ENCODE peak calls at places on chromosome 15, in six cellular contexts. H is body of pancreas, N is hepatocyte, O is A549, G is RWPE1, C is WTC11. M is an unnamed sample.
A peak's percentile ranks its signal among the peaks of the same experiment; 100 is the strongest.

GRCh38 chr15:73873889-73874511 is 636 bp downstream of the TBC1D21 start:
- DNase-seq in G (peak; percentile 60), O (peak; percentile 19), C (no peak), N (peak; percentile 73), H (peak; percentile 37), M (peak; percentile 41)

GRCh38 chr15:73264881-73265280 is 103.9 kb downstream of the HCN4 start:
- DNase-seq in G (no peak), H (no peak), N (no peak), O (no peak), C (no peak), M (no peak)

GRCh38 chr15:93288718-93289117 is 199.7 kb upstream of the RGMA start:
- DNase-seq in N (no peak), O (no peak), G (no peak), H (no peak), C (no peak), M (no peak)

GRCh38 chr15:59138243-59138642 is 33.3 kb downstream of the CCNB2 start:
- DNase-seq in G (no peak), O (peak; percentile 83), H (peak; percentile 38), C (peak; percentile 83), N (peak; percentile 48), M (peak; percentile 84)

GRCh38 chr15:63764124-63764827 is 69.5 kb downstream of the HERC1 start:
- DNase-seq in H (no peak), O (no peak), C (no peak), N (no peak), G (no peak), M (no peak)

GRCh38 chr15:64209680-64210334 is 47.0 kb upstream of the PPIB start:
- DNase-seq in G (peak; percentile 30), H (no peak), N (peak; percentile 28), O (peak; percentile 33), C (no peak), M (peak; percentile 13)

GRCh38 chr15:92953569-92953968 is 53.4 kb downstream of the CHD2 start:
- DNase-seq in G (no peak), N (no peak), O (no peak), H (no peak), C (no peak), M (no peak)

GRCh38 chr15:63255485-63255990 is 21.9 kb upstream of the APH1B start:
- DNase-seq in G (no peak), O (no peak), C (no peak), N (no peak), H (no peak), M (no peak)

GRCh38 chr15:67135494-67135893 is 70.1 kb downstream of the SMAD3 start:
- DNase-seq in O (no peak), H (no peak), N (peak; percentile 44), C (no peak), G (no peak), M (no peak)

GRCh38 chr15:70451861-70452653 is 311.3 kb downstream of the UACA start:
- DNase-seq in O (no peak), N (no peak), G (no peak), H (no peak), C (peak; percentile 76), M (no peak)

GRCh38 chr15:61232266-61232665 is 3.2 kb upstream of the RORA start:
- DNase-seq in G (no peak), N (no peak), C (no peak), O (no peak), H (no peak), M (no peak)

GRCh38 chr15:65132841-65133549 is 613 bp downstream of the PDCD7 start:
- DNase-seq in G (peak; percentile 66), N (peak; percentile 74), H (peak; percentile 47), C (peak; percentile 65), O (peak; percentile 75), M (peak; percentile 60)

GRCh38 chr15:43292375-43293078 is 25.8 kb upstream of the TGM5 start:
- DNase-seq in N (no peak), C (no peak), G (no peak), H (no peak), O (no peak), M (no peak)

GRCh38 chr15:43294091-43294706 is 27.5 kb upstream of the TGM5 start:
- DNase-seq in N (no peak), C (no peak), G (no peak), O (no peak), H (peak; percentile 36), M (no peak)

DNA sequence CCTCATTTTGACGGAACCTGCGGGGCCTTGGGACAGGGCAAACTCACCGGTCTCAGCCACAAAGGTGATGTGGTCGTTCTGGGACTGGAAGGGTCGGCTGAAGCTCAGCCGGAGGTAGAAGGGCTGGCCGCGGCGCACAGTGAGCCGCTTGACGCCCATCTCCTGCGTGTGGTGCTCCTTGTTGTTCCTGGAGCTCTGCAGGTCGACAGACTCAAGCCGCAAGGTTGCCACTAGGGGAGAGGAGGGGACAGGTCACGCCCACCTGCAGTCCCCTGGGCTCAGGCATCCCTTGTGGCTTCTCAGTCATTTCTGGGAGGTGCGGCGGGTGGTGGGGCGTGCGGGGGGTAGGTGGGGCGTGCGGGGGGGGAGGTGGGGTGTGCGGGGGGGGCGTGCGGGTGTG is 26.7 kb upstream of the TGM5 start:
- DNase-seq in O (no peak), N (peak; percentile 25), H (peak; percentile 26), C (peak; percentile 67), G (no peak), M (no peak)
- TF ChIP-seq CTCF in O (no peak), N (no peak), H (no peak), C (no peak), G (no peak), M (no peak)

GRCh38 chr15:38424101-38424552 is 29.8 kb upstream of the FAM98B start:
- DNase-seq in G (no peak), H (no peak), C (no peak), O (no peak), N (no peak), M (no peak)

GRCh38 chr15:38425269-38425668 is 28.7 kb upstream of the FAM98B start:
- DNase-seq in O (no peak), H (no peak), C (no peak), G (no peak), N (no peak), M (no peak)

GRCh38 chr15:38430106-38430760 is 23.7 kb upstream of the FAM98B start:
- DNase-seq in H (no peak), G (no peak), N (no peak), O (no peak), C (no peak), M (no peak)

GRCh38 chr15:38427380-38427779 is 26.5 kb upstream of the FAM98B start:
- DNase-seq in C (no peak), O (no peak), N (no peak), H (no peak), G (no peak), M (no peak)
- TF ChIP-seq CTCF in C (no peak), O (no peak), N (no peak), H (no peak), G (no peak), M (no peak)

GRCh38 chr15:51759557-51760070 is 8.2 kb downstream of the TMOD2 start:
- DNase-seq in C (peak; percentile 56), G (no peak), N (peak; percentile 43), O (no peak), H (no peak), M (no peak)
- TF ChIP-seq CTCF in C (peak; percentile 17), G (no peak), N (no peak), O (no peak), H (no peak), M (no peak)

GRCh38 chr15:79743032-79743431 is 153.8 kb downstream of the MTHFS start:
- DNase-seq in G (peak; percentile 33), O (no peak), C (no peak), N (no peak), H (no peak), M (no peak)

GRCh38 chr15:79740581-79740980 is 156.2 kb downstream of the MTHFS start:
- DNase-seq in G (no peak), C (no peak), N (no peak), O (no peak), H (no peak), M (no peak)

GRCh38 chr15:79736435-79737000 is 160.3 kb downstream of the MTHFS start:
- DNase-seq in C (no peak), G (no peak), H (no peak), N (peak; percentile 45), O (no peak), M (peak; percentile 21)

GRCh38 chr15:79738198-79738597 is 158.6 kb downstream of the MTHFS start:
- DNase-seq in N (no peak), C (no peak), H (no peak), G (no peak), O (no peak), M (no peak)
- TF ChIP-seq CTCF in N (no peak), C (no peak), H (no peak), G (no peak), O (no peak), M (no peak)

GRCh38 chr15:45166792-45167630 is 20.8 kb downstream of the SHF start:
- DNase-seq in G (peak; percentile 78), C (peak; percentile 90), N (peak; percentile 91), H (peak; percentile 84), O (peak; percentile 78), M (peak; percentile 87)

GRCh38 chr15:45168751-45169551 is 18.8 kb downstream of the SHF start:
- DNase-seq in G (no peak), N (no peak), C (no peak), H (no peak), O (no peak), M (no peak)

GRCh38 chr15:45169608-45170480 is 17.9 kb downstream of the SHF start:
- DNase-seq in C (no peak), N (no peak), G (no peak), O (no peak), H (no peak), M (no peak)

GRCh38 chr15:45168286-45168685 is 19.5 kb downstream of the SHF start:
- DNase-seq in O (no peak), G (no peak), C (no peak), N (no peak), H (no peak), M (no peak)

GRCh38 chr15:45167631-45168205 is 20.0 kb downstream of the SHF start:
- DNase-seq in C (no peak), H (no peak), N (no peak), G (no peak), O (no peak), M (no peak)
- TF ChIP-seq CTCF in C (peak; percentile 8), H (no peak), N (no peak), G (peak; percentile 33), O (no peak), M (no peak)

DNA sequence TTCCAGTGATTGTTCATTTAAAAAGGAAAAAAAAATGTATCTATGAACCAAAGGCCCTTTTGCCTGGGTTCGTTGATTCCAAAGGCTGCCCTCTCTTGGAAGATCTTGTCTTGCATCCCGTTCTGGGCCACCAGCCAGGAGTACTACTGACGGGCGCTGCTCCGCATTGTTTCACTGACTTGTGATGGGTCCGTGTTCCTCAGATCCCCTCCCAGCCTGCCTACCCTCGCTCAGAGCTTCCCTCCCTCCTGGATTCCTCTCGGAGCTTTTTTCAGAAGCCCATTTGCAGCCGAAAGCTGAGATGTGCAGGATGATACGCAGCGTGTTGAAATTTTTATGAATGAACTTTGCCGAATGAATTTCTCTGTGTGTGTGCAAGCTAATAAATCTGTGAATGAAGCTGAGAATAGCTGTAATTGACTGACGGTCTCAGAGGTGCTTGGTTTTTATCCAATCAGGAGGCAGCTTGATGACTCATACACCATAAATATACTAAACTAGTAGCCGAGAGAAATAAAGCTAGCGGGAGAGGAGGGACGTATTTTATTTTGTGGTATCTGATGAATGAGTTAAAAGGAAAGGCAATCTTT is at the start of gene SHC4:
- DNase-seq in O (peak; percentile 37), C (peak; percentile 60), H (peak; percentile 39), G (peak; percentile 92), N (peak; percentile 83), M (peak; percentile 37)
- TF ChIP-seq CTCF in O (peak; percentile 29), C (no peak), H (no peak), G (peak; percentile 60), N (peak; percentile 46), M (no peak)